ENCODE peak calls at places on chromosomes 7 and 10, in eight cellular contexts. One of them, this sample, is unnamed.

GRCh38 chr10:49735161-49735560 is 27.0 kb downstream of the OGDHL start:
- DNase-seq in coronary artery: peak
- DNase-seq in foreskin keratinocyte: no peak
- DNase-seq in IMR-90: no peak
- DNase-seq in upper lobe of right lung: no peak
- DNase-seq in psoas muscle: no peak
- DNase-seq in vagina: no peak
- DNase-seq in CD8-positive, alpha-beta T cell: no peak
- DNase-seq in this sample: no peak

GRCh38 chr7:147813316-147813715 is 777.2 kb upstream of the C7orf33 start:
- DNase-seq in psoas muscle: no peak
- DNase-seq in CD8-positive, alpha-beta T cell: no peak
- DNase-seq in foreskin keratinocyte: no peak
- DNase-seq in upper lobe of right lung: no peak
- DNase-seq in IMR-90: no peak
- DNase-seq in vagina: no peak
- DNase-seq in coronary artery: no peak
- DNase-seq in this sample: no peak

GRCh38 chr7:73967832-73968295 is 60.1 kb upstream of the ELN start:
- DNase-seq in vagina: no peak
- DNase-seq in CD8-positive, alpha-beta T cell: no peak
- DNase-seq in psoas muscle: peak
- DNase-seq in coronary artery: no peak
- DNase-seq in foreskin keratinocyte: no peak
- DNase-seq in upper lobe of right lung: peak
- DNase-seq in IMR-90: no peak
- DNase-seq in this sample: no peak

GRCh38 chr10:79025113-79025832 is 43.5 kb upstream of the ZMIZ1 start:
- DNase-seq in vagina: no peak
- DNase-seq in foreskin keratinocyte: no peak
- DNase-seq in CD8-positive, alpha-beta T cell: peak
- DNase-seq in upper lobe of right lung: peak
- DNase-seq in coronary artery: peak
- DNase-seq in IMR-90: no peak
- DNase-seq in psoas muscle: peak
- DNase-seq in this sample: peak

GRCh38 chr7:50335795-50336754 is 31.6 kb downstream of the IKZF1 start:
- DNase-seq in upper lobe of right lung: peak
- DNase-seq in vagina: no peak
- DNase-seq in CD8-positive, alpha-beta T cell: peak
- DNase-seq in psoas muscle: peak
- DNase-seq in IMR-90: no peak
- DNase-seq in coronary artery: no peak
- DNase-seq in foreskin keratinocyte: no peak
- DNase-seq in this sample: no peak

GRCh38 chr10:74238031-74238431 is 87.0 kb downstream of the ADK start:
- DNase-seq in vagina: no peak
- DNase-seq in psoas muscle: no peak
- DNase-seq in IMR-90: peak
- DNase-seq in coronary artery: no peak
- DNase-seq in CD8-positive, alpha-beta T cell: no peak
- DNase-seq in upper lobe of right lung: peak
- DNase-seq in foreskin keratinocyte: peak
- DNase-seq in this sample: no peak

GRCh38 chr7:4123823-4124222 is 558.3 kb upstream of the FOXK1 start:
- DNase-seq in vagina: no peak
- DNase-seq in IMR-90: peak
- DNase-seq in CD8-positive, alpha-beta T cell: no peak
- DNase-seq in foreskin keratinocyte: peak
- DNase-seq in coronary artery: no peak
- DNase-seq in upper lobe of right lung: peak
- DNase-seq in psoas muscle: no peak
- DNase-seq in this sample: no peak

GRCh38 chr7:137757146-137757925 is 89.4 kb downstream of the DGKI start:
- DNase-seq in upper lobe of right lung: no peak
- DNase-seq in coronary artery: no peak
- DNase-seq in CD8-positive, alpha-beta T cell: no peak
- DNase-seq in vagina: no peak
- DNase-seq in foreskin keratinocyte: no peak
- DNase-seq in psoas muscle: no peak
- DNase-seq in IMR-90: peak
- DNase-seq in this sample: no peak

GRCh38 chr10:15149042-15149771 is 19.3 kb downstream of the NMT2 start:
- DNase-seq in foreskin keratinocyte: no peak
- DNase-seq in CD8-positive, alpha-beta T cell: no peak
- DNase-seq in psoas muscle: no peak
- DNase-seq in coronary artery: no peak
- DNase-seq in IMR-90: no peak
- DNase-seq in upper lobe of right lung: no peak
- DNase-seq in vagina: no peak
- DNase-seq in this sample: no peak

GRCh38 chr7:140977351-140978140 is 37.2 kb downstream of the MRPS33 start:
- DNase-seq in psoas muscle: no peak
- DNase-seq in foreskin keratinocyte: no peak
- DNase-seq in upper lobe of right lung: no peak
- DNase-seq in IMR-90: no peak
- DNase-seq in coronary artery: no peak
- DNase-seq in CD8-positive, alpha-beta T cell: no peak
- DNase-seq in vagina: no peak
- DNase-seq in this sample: no peak

GRCh38 chr7:155369766-155370165 is 72.1 kb downstream of the INSIG1 start:
- DNase-seq in IMR-90: no peak
- DNase-seq in psoas muscle: peak
- DNase-seq in foreskin keratinocyte: no peak
- DNase-seq in upper lobe of right lung: no peak
- DNase-seq in CD8-positive, alpha-beta T cell: no peak
- DNase-seq in coronary artery: no peak
- DNase-seq in vagina: no peak
- DNase-seq in this sample: no peak

GRCh38 chr10:130354976-130355795 is 219.0 kb downstream of the GLRX3 start:
- DNase-seq in foreskin keratinocyte: no peak
- DNase-seq in coronary artery: no peak
- DNase-seq in IMR-90: no peak
- DNase-seq in psoas muscle: no peak
- DNase-seq in vagina: no peak
- DNase-seq in CD8-positive, alpha-beta T cell: no peak
- DNase-seq in upper lobe of right lung: peak
- DNase-seq in this sample: no peak

GRCh38 chr7:71695189-71695588 is 563.2 kb downstream of the GALNT17 start:
- DNase-seq in psoas muscle: no peak
- DNase-seq in foreskin keratinocyte: no peak
- DNase-seq in upper lobe of right lung: no peak
- DNase-seq in coronary artery: no peak
- DNase-seq in IMR-90: no peak
- DNase-seq in vagina: no peak
- DNase-seq in CD8-positive, alpha-beta T cell: no peak
- DNase-seq in this sample: no peak

GRCh38 chr10:110806335-110806734 is 65.4 kb upstream of the PDCD4 start:
- DNase-seq in psoas muscle: no peak
- DNase-seq in CD8-positive, alpha-beta T cell: no peak
- DNase-seq in coronary artery: no peak
- DNase-seq in upper lobe of right lung: no peak
- DNase-seq in foreskin keratinocyte: no peak
- DNase-seq in IMR-90: no peak
- DNase-seq in vagina: no peak
- DNase-seq in this sample: no peak

GRCh38 chr10:110805292-110805691 is 66.4 kb upstream of the PDCD4 start:
- DNase-seq in vagina: no peak
- DNase-seq in CD8-positive, alpha-beta T cell: no peak
- DNase-seq in coronary artery: no peak
- DNase-seq in psoas muscle: no peak
- DNase-seq in foreskin keratinocyte: no peak
- DNase-seq in upper lobe of right lung: no peak
- DNase-seq in IMR-90: no peak
- DNase-seq in this sample: no peak

GRCh38 chr10:110810625-110811024 is 61.1 kb upstream of the PDCD4 start:
- DNase-seq in coronary artery: no peak
- DNase-seq in IMR-90: no peak
- DNase-seq in upper lobe of right lung: no peak
- DNase-seq in psoas muscle: no peak
- DNase-seq in CD8-positive, alpha-beta T cell: no peak
- DNase-seq in foreskin keratinocyte: no peak
- DNase-seq in vagina: no peak
- DNase-seq in this sample: no peak

GRCh38 chr10:110808619-110809018 is 63.1 kb upstream of the PDCD4 start:
- DNase-seq in coronary artery: no peak
- DNase-seq in CD8-positive, alpha-beta T cell: no peak
- DNase-seq in vagina: no peak
- DNase-seq in foreskin keratinocyte: no peak
- DNase-seq in IMR-90: no peak
- DNase-seq in psoas muscle: no peak
- DNase-seq in upper lobe of right lung: no peak
- DNase-seq in this sample: no peak

DNA sequence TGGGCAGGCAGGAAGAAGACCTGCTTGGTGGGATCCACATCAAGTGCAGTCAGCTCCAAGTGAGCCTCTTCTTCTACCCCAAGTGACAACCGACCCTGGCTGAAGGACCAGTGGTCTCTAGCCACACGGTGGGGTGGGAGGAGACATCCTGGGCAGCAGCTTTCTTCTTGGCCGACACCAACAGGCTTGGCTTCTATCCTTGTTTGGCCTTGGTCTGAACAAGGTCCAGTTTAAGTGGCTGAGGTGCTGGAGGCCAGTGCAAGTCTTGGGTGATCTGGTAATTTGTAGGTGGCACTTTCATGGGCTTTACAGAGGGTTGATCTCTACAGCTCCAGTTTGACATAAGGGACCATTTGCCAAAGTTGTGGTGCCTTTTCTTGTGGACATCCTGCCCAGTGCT is 63.6 kb upstream of the PDCD4 start:
- DNase-seq in foreskin keratinocyte: no peak
- DNase-seq in psoas muscle: no peak
- DNase-seq in vagina: no peak
- DNase-seq in coronary artery: no peak
- DNase-seq in upper lobe of right lung: no peak
- DNase-seq in IMR-90: no peak
- DNase-seq in CD8-positive, alpha-beta T cell: no peak
- DNase-seq in this sample: no peak
- H3K27ac ChIP-seq in foreskin keratinocyte: no peak
- H3K27ac ChIP-seq in psoas muscle: no peak
- H3K27ac ChIP-seq in vagina: no peak
- H3K27ac ChIP-seq in coronary artery: no peak
- H3K27ac ChIP-seq in upper lobe of right lung: no peak
- H3K27ac ChIP-seq in IMR-90: no peak
- H3K27ac ChIP-seq in CD8-positive, alpha-beta T cell: no peak
- H3K27ac ChIP-seq in this sample: no peak

GRCh38 chr10:99339077-99339476 is 9.9 kb downstream of the CNNM1 start:
- DNase-seq in foreskin keratinocyte: no peak
- DNase-seq in IMR-90: peak
- DNase-seq in vagina: no peak
- DNase-seq in CD8-positive, alpha-beta T cell: no peak
- DNase-seq in psoas muscle: no peak
- DNase-seq in upper lobe of right lung: no peak
- DNase-seq in coronary artery: no peak
- DNase-seq in this sample: no peak
- H3K27ac ChIP-seq in foreskin keratinocyte: no peak
- H3K27ac ChIP-seq in IMR-90: no peak
- H3K27ac ChIP-seq in vagina: no peak
- H3K27ac ChIP-seq in CD8-positive, alpha-beta T cell: no peak
- H3K27ac ChIP-seq in psoas muscle: no peak
- H3K27ac ChIP-seq in upper lobe of right lung: no peak
- H3K27ac ChIP-seq in coronary artery: no peak
- H3K27ac ChIP-seq in this sample: no peak

DNA sequence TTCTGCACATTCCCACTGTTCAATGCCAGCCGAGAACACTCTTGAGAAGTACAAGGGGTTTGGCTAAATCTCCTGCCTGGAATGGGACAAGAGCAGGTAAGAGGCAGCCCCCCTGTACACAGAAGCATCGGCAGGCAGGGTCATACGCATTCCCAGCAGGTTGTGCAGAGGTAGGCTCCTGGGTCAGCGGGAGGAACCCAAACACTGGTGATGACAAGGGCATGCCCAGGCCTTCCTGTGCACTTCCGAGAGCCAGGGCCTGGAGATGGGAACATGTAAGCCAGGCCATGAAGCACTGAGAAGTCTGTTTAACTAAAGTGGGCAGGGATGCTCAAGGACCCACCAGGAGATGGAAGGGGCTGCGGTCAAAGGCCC is 130.3 kb upstream of the CHST15 start:
- DNase-seq in vagina: no peak
- DNase-seq in CD8-positive, alpha-beta T cell: no peak
- DNase-seq in psoas muscle: peak
- DNase-seq in coronary artery: peak
- DNase-seq in IMR-90: no peak
- DNase-seq in upper lobe of right lung: no peak
- DNase-seq in foreskin keratinocyte: no peak
- DNase-seq in this sample: no peak
- H3K27ac ChIP-seq in vagina: no peak
- H3K27ac ChIP-seq in CD8-positive, alpha-beta T cell: no peak
- H3K27ac ChIP-seq in psoas muscle: no peak
- H3K27ac ChIP-seq in coronary artery: peak
- H3K27ac ChIP-seq in IMR-90: no peak
- H3K27ac ChIP-seq in upper lobe of right lung: no peak
- H3K27ac ChIP-seq in foreskin keratinocyte: no peak
- H3K27ac ChIP-seq in this sample: no peak

GRCh38 chr10:14023612-14024348 is 306.9 kb downstream of the FRMD4A start:
- DNase-seq in vagina: no peak
- DNase-seq in foreskin keratinocyte: no peak
- DNase-seq in CD8-positive, alpha-beta T cell: no peak
- DNase-seq in IMR-90: no peak
- DNase-seq in upper lobe of right lung: no peak
- DNase-seq in psoas muscle: no peak
- DNase-seq in coronary artery: no peak
- DNase-seq in this sample: no peak
- H3K27ac ChIP-seq in vagina: no peak
- H3K27ac ChIP-seq in foreskin keratinocyte: no peak
- H3K27ac ChIP-seq in CD8-positive, alpha-beta T cell: no peak
- H3K27ac ChIP-seq in IMR-90: no peak
- H3K27ac ChIP-seq in upper lobe of right lung: no peak
- H3K27ac ChIP-seq in psoas muscle: no peak
- H3K27ac ChIP-seq in coronary artery: no peak
- H3K27ac ChIP-seq in this sample: peak

DNA sequence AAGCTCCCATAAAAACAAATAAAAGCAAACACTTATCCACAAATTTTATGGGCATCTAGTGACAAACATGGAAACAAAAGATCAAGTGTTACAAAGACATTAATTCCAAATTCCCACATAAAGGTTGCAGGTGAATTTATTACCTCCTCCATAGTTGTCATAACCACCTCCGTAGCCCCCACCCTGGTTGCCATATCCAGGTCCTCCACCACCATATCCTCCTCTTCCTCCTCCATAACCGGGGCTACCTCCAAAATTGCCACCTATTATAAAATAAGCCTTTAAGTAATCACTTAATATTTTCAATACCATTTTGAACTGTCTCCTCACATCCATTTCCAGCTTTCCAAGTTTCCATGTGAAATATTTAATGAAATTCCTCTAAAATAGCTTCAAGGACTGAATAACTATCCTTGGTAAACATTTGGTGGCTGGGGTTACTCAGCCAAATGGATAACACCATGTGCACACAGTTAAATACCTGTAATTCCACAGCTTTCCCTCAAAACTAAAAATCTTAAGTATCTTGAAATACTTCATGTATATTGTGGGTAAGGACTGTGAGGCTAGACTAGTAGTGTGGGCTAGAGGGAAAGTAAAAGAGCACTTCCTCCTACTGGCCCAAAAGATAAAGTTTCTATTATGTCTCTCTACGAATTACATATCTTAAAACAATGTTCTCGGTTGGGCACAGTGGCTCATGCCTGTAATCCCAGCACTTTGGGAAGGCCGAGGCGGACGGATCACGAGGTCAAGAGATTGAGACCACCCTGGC is 6.9 kb downstream of the HNRNPA2B1 start:
- DNase-seq in upper lobe of right lung: no peak
- DNase-seq in IMR-90: no peak
- DNase-seq in vagina: no peak
- DNase-seq in coronary artery: no peak
- DNase-seq in psoas muscle: no peak
- DNase-seq in CD8-positive, alpha-beta T cell: no peak
- DNase-seq in foreskin keratinocyte: no peak
- DNase-seq in this sample: no peak
- H3K27ac ChIP-seq in upper lobe of right lung: no peak
- H3K27ac ChIP-seq in IMR-90: no peak
- H3K27ac ChIP-seq in vagina: no peak
- H3K27ac ChIP-seq in coronary artery: no peak
- H3K27ac ChIP-seq in psoas muscle: no peak
- H3K27ac ChIP-seq in CD8-positive, alpha-beta T cell: no peak
- H3K27ac ChIP-seq in foreskin keratinocyte: no peak
- H3K27ac ChIP-seq in this sample: no peak

This sample was measured in caudate nucleus.